ENCODE peak calls at places on chromosomes 11 and 22, in six cellular contexts. One of them, this sample, is unnamed.

GRCh38 chr22:28207281-28208030 is 288.4 kb upstream of the PITPNB start:
- DNase-seq in WTC11: no peak
- DNase-seq in HFF-Myc: no peak
- DNase-seq in IMR-90: peak; percentile 45
- DNase-seq in Calu3: no peak
- DNase-seq in fibroblast of lung: peak; percentile 80
- DNase-seq in this sample: no peak

GRCh38 chr11:118081241-118081958 is 4.5 kb downstream of the TMPRSS4 start:
- DNase-seq in WTC11: no peak
- DNase-seq in HFF-Myc: no peak
- DNase-seq in IMR-90: no peak
- DNase-seq in Calu3: no peak
- DNase-seq in fibroblast of lung: no peak
- DNase-seq in this sample: peak; percentile 74

GRCh38 chr22:44972363-44973083 is 37.3 kb downstream of the PHF21B start:
- DNase-seq in WTC11: no peak
- DNase-seq in HFF-Myc: no peak
- DNase-seq in IMR-90: peak; percentile 3
- DNase-seq in Calu3: no peak
- DNase-seq in fibroblast of lung: peak; percentile 6
- DNase-seq in this sample: peak; percentile 55

GRCh38 chr22:36367066-36367465 is 20.7 kb downstream of the MYH9 start:
- DNase-seq in WTC11: no peak
- DNase-seq in HFF-Myc: no peak
- DNase-seq in IMR-90: no peak
- DNase-seq in Calu3: no peak
- DNase-seq in fibroblast of lung: no peak
- DNase-seq in this sample: no peak

GRCh38 chr22:35539910-35540599 is 576 bp upstream of the RASD2 start:
- DNase-seq in WTC11: peak; percentile 66
- DNase-seq in HFF-Myc: no peak
- DNase-seq in IMR-90: peak; percentile 22
- DNase-seq in Calu3: peak; percentile 73
- DNase-seq in fibroblast of lung: peak; percentile 24
- DNase-seq in this sample: peak; percentile 54

GRCh38 chr11:19013181-19013857 is 47.2 kb downstream of the MRGPRX2 start:
- DNase-seq in WTC11: peak; percentile 46
- DNase-seq in HFF-Myc: no peak
- DNase-seq in IMR-90: no peak
- DNase-seq in Calu3: peak; percentile 3
- DNase-seq in fibroblast of lung: no peak
- DNase-seq in this sample: no peak

GRCh38 chr11:71940561-71941219 is 11.8 kb downstream of the RNF121 start:
- DNase-seq in WTC11: no peak
- DNase-seq in HFF-Myc: no peak
- DNase-seq in IMR-90: no peak
- DNase-seq in Calu3: no peak
- DNase-seq in fibroblast of lung: peak; percentile 64
- DNase-seq in this sample: no peak

GRCh38 chr11:107741044-107741823 is 29.4 kb upstream of the SLN start:
- DNase-seq in WTC11: no peak
- DNase-seq in HFF-Myc: peak; percentile 19
- DNase-seq in IMR-90: peak; percentile 44
- DNase-seq in Calu3: peak; percentile 13
- DNase-seq in fibroblast of lung: no peak
- DNase-seq in this sample: peak; percentile 57

GRCh38 chr22:32202539-32203180 is 2.2 kb downstream of the RFPL2 start:
- DNase-seq in WTC11: peak; percentile 63
- DNase-seq in HFF-Myc: peak; percentile 19
- DNase-seq in IMR-90: peak; percentile 22
- DNase-seq in Calu3: peak; percentile 79
- DNase-seq in fibroblast of lung: peak; percentile 41
- DNase-seq in this sample: peak; percentile 57

GRCh38 chr11:27600656-27601055 is 94.1 kb upstream of the LIN7C start:
- DNase-seq in WTC11: no peak
- DNase-seq in HFF-Myc: no peak
- DNase-seq in IMR-90: no peak
- DNase-seq in Calu3: no peak
- DNase-seq in fibroblast of lung: no peak
- DNase-seq in this sample: no peak

GRCh38 chr11:45332486-45332934 is 46.4 kb upstream of the SYT13 start:
- DNase-seq in WTC11: peak; percentile 53
- DNase-seq in HFF-Myc: no peak
- DNase-seq in IMR-90: peak; percentile 19
- DNase-seq in Calu3: peak; percentile 36
- DNase-seq in fibroblast of lung: no peak
- DNase-seq in this sample: no peak

GRCh38 chr11:115645631-115646271 is 141.5 kb upstream of the CADM1 start:
- DNase-seq in WTC11: peak; percentile 87
- DNase-seq in HFF-Myc: no peak
- DNase-seq in IMR-90: no peak
- DNase-seq in Calu3: no peak
- DNase-seq in fibroblast of lung: no peak
- DNase-seq in this sample: no peak

GRCh38 chr22:43085658-43086606 is 3.3 kb downstream of the TTLL1 start:
- DNase-seq in WTC11: no peak
- DNase-seq in HFF-Myc: no peak
- DNase-seq in IMR-90: no peak
- DNase-seq in Calu3: no peak
- DNase-seq in fibroblast of lung: no peak
- DNase-seq in this sample: no peak

GRCh38 chr11:108963118-108963517 is 298.2 kb downstream of the DDX10 start:
- DNase-seq in WTC11: no peak
- DNase-seq in HFF-Myc: no peak
- DNase-seq in IMR-90: no peak
- DNase-seq in Calu3: no peak
- DNase-seq in fibroblast of lung: peak; percentile 31
- DNase-seq in this sample: no peak

GRCh38 chr11:117180661-117181585 is 2.4 kb downstream of the SIDT2 start:
- DNase-seq in WTC11: peak; percentile 91
- DNase-seq in HFF-Myc: peak; percentile 53
- DNase-seq in IMR-90: peak; percentile 70
- DNase-seq in Calu3: peak; percentile 18
- DNase-seq in fibroblast of lung: peak; percentile 60
- DNase-seq in this sample: peak; percentile 82

GRCh38 chr11:95972055-95972454 is 48.1 kb upstream of the MTMR2 start:
- DNase-seq in WTC11: no peak
- DNase-seq in HFF-Myc: no peak
- DNase-seq in IMR-90: peak; percentile 6
- DNase-seq in Calu3: no peak
- DNase-seq in fibroblast of lung: no peak
- DNase-seq in this sample: no peak

GRCh38 chr11:12171921-12172320 is 61.5 kb downstream of the MICAL2 start:
- DNase-seq in WTC11: no peak
- DNase-seq in HFF-Myc: no peak
- DNase-seq in IMR-90: no peak
- DNase-seq in Calu3: no peak
- DNase-seq in fibroblast of lung: no peak
- DNase-seq in this sample: no peak

GRCh38 chr11:118921929-118922744 is 3.6 kb downstream of the BCL9L start:
- DNase-seq in WTC11: peak; percentile 76
- DNase-seq in HFF-Myc: no peak
- DNase-seq in IMR-90: peak; percentile 56
- DNase-seq in Calu3: peak; percentile 69
- DNase-seq in fibroblast of lung: peak; percentile 66
- DNase-seq in this sample: peak; percentile 79

GRCh38 chr11:58330861-58331260 is 28.0 kb downstream of the OR5B17 start:
- DNase-seq in WTC11: no peak
- DNase-seq in HFF-Myc: no peak
- DNase-seq in IMR-90: peak; percentile 80
- DNase-seq in Calu3: no peak
- DNase-seq in fibroblast of lung: peak; percentile 81
- DNase-seq in this sample: no peak

GRCh38 chr11:94103476-94103875 is 25.2 kb upstream of the PANX1 start:
- DNase-seq in WTC11: no peak
- DNase-seq in HFF-Myc: no peak
- DNase-seq in IMR-90: no peak
- DNase-seq in Calu3: no peak
- DNase-seq in fibroblast of lung: no peak
- DNase-seq in this sample: no peak

GRCh38 chr11:34654491-34655334 is 33.8 kb downstream of the EHF start:
- DNase-seq in WTC11: peak; percentile 12
- DNase-seq in HFF-Myc: no peak
- DNase-seq in IMR-90: peak; percentile 66
- DNase-seq in Calu3: peak; percentile 89
- DNase-seq in fibroblast of lung: peak; percentile 53
- DNase-seq in this sample: peak; percentile 80

GRCh38 chr11:14768789-14769188 is 123.2 kb downstream of the CYP2R1 start:
- DNase-seq in WTC11: no peak
- DNase-seq in HFF-Myc: no peak
- DNase-seq in IMR-90: no peak
- DNase-seq in Calu3: no peak
- DNase-seq in fibroblast of lung: no peak
- DNase-seq in this sample: no peak

GRCh38 chr11:62122076-62122475 is 1.7 kb upstream of the INCENP start:
- DNase-seq in WTC11: peak; percentile 35
- DNase-seq in HFF-Myc: no peak
- DNase-seq in IMR-90: no peak
- DNase-seq in Calu3: no peak
- DNase-seq in fibroblast of lung: no peak
- DNase-seq in this sample: peak; percentile 30

GRCh38 chr11:30579348-30579747 is 6.8 kb downstream of the MPPED2 start:
- DNase-seq in WTC11: no peak
- DNase-seq in HFF-Myc: no peak
- DNase-seq in IMR-90: no peak
- DNase-seq in Calu3: no peak
- DNase-seq in fibroblast of lung: no peak
- DNase-seq in this sample: no peak

GRCh38 chr11:114400222-114400973 is at the start of the genes C11orf71 and RBM7:
- DNase-seq in WTC11: peak; percentile 94
- DNase-seq in HFF-Myc: peak; percentile 95
- DNase-seq in IMR-90: peak; percentile 99
- DNase-seq in Calu3: peak; percentile 90
- DNase-seq in fibroblast of lung: peak; percentile 99
- DNase-seq in this sample: peak; percentile 98
- TF ChIP-seq CTCF in WTC11: no peak
- TF ChIP-seq CTCF in HFF-Myc: no peak
- TF ChIP-seq CTCF in IMR-90: no peak
- TF ChIP-seq CTCF in Calu3: no peak
- TF ChIP-seq CTCF in fibroblast of lung: peak; percentile 3
- TF ChIP-seq CTCF in this sample: no peak

GRCh38 chr11:69107413-69107812 is 48.3 kb upstream of the SMIM38 start:
- DNase-seq in WTC11: no peak
- DNase-seq in HFF-Myc: no peak
- DNase-seq in IMR-90: no peak
- DNase-seq in Calu3: no peak
- DNase-seq in fibroblast of lung: no peak
- DNase-seq in this sample: no peak

GRCh38 chr11:69104856-69105395 is 50.8 kb upstream of the SMIM38 start:
- DNase-seq in WTC11: no peak
- DNase-seq in HFF-Myc: no peak
- DNase-seq in IMR-90: no peak
- DNase-seq in Calu3: no peak
- DNase-seq in fibroblast of lung: no peak
- DNase-seq in this sample: no peak

GRCh38 chr11:69108030-69108429 is 47.7 kb upstream of the SMIM38 start:
- DNase-seq in WTC11: no peak
- DNase-seq in HFF-Myc: no peak
- DNase-seq in IMR-90: no peak
- DNase-seq in Calu3: no peak
- DNase-seq in fibroblast of lung: no peak
- DNase-seq in this sample: no peak

GRCh38 chr11:69105431-69106123 is 50.2 kb upstream of the SMIM38 start:
- DNase-seq in WTC11: no peak
- DNase-seq in HFF-Myc: no peak
- DNase-seq in IMR-90: no peak
- DNase-seq in Calu3: no peak
- DNase-seq in fibroblast of lung: no peak
- DNase-seq in this sample: no peak

DNA sequence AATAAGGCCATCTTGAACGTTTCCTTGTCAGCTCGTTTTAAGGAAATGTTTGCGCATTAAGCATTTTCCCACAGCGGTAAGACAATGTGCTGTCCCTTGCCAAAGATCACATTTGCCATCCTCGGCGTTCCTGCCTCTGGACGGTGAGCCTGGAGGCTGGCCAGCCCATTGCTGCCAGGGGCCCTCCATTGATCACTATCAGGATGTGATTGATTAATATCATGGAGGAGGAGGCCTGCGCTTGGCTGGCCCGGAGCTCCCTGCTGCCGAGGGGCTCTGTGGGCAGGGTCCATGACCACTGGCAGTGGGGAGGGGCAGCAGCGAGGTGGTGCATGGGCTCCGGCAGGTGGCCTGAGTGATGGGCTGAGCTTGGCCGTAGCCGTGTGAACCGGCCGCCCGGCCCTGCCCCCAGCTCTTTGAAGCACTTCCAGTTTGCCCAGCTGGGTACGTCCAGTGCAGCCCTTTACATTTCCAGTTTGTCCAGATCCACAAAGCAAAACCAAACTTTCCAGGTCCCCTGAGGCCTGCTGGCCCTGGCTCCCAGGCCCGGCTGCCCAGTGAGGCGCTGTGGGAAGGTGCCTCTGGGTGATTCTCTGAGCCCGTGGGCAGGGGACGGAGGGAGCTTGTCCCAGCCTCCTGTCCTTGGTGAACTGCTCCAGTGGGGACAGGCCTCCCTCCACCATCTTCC is 49.5 kb upstream of the SMIM38 start:
- DNase-seq in WTC11: no peak
- DNase-seq in HFF-Myc: no peak
- DNase-seq in IMR-90: no peak
- DNase-seq in Calu3: no peak
- DNase-seq in fibroblast of lung: no peak
- DNase-seq in this sample: no peak
- TF ChIP-seq CTCF in WTC11: no peak
- TF ChIP-seq CTCF in HFF-Myc: no peak
- TF ChIP-seq CTCF in IMR-90: no peak
- TF ChIP-seq CTCF in Calu3: no peak
- TF ChIP-seq CTCF in fibroblast of lung: no peak
- TF ChIP-seq CTCF in this sample: no peak

GRCh38 chr11:113805640-113806039 is 26.0 kb downstream of the CLDN25 start:
- DNase-seq in WTC11: no peak
- DNase-seq in HFF-Myc: no peak
- DNase-seq in IMR-90: peak; percentile 5
- DNase-seq in Calu3: no peak
- DNase-seq in fibroblast of lung: no peak
- DNase-seq in this sample: no peak

GRCh38 chr11:113802621-113803020 is 23.0 kb downstream of the CLDN25 start:
- DNase-seq in WTC11: no peak
- DNase-seq in HFF-Myc: no peak
- DNase-seq in IMR-90: no peak
- DNase-seq in Calu3: no peak
- DNase-seq in fibroblast of lung: no peak
- DNase-seq in this sample: no peak

DNA sequence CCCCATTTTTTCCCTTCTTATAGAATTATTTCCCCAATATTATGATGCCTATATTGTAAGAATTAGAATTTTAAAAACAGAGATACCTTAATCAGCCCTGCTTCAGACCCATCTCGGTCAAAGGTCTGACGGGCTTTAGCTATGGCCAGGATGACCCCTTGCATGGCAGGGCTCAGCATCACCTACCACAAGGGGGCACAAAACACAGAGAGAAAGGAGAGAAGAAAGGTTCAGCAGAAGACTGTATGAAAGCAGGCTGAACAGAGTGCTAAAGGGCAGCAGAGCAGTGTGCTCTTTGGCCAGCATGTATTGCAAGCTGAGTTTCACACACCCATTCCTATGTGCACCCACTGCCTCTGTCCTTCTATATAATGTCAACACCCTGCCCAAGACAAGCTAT is 26.8 kb downstream of the CLDN25 start:
- DNase-seq in WTC11: peak; percentile 68
- DNase-seq in HFF-Myc: peak; percentile 4
- DNase-seq in IMR-90: peak; percentile 7
- DNase-seq in Calu3: peak; percentile 34
- DNase-seq in fibroblast of lung: peak; percentile 3
- DNase-seq in this sample: peak; percentile 47
- TF ChIP-seq CTCF in WTC11: peak; percentile 35
- TF ChIP-seq CTCF in HFF-Myc: peak; percentile 43
- TF ChIP-seq CTCF in IMR-90: peak; percentile 35
- TF ChIP-seq CTCF in Calu3: peak; percentile 42
- TF ChIP-seq CTCF in fibroblast of lung: peak; percentile 34
- TF ChIP-seq CTCF in this sample: peak; percentile 58

GRCh38 chr22:29320546-29320945 is 5.0 kb upstream of the RASL10A start:
- DNase-seq in WTC11: no peak
- DNase-seq in HFF-Myc: no peak
- DNase-seq in IMR-90: no peak
- DNase-seq in Calu3: no peak
- DNase-seq in fibroblast of lung: no peak
- DNase-seq in this sample: no peak
- TF ChIP-seq CTCF in WTC11: no peak
- TF ChIP-seq CTCF in HFF-Myc: no peak
- TF ChIP-seq CTCF in IMR-90: peak; percentile 22
- TF ChIP-seq CTCF in Calu3: no peak
- TF ChIP-seq CTCF in fibroblast of lung: peak; percentile 18
- TF ChIP-seq CTCF in this sample: peak; percentile 21